ENCODE peak calls at places on chromosomes 1 and 21, in ten cellular contexts. P is HCT116, H is ovary, Y is transverse colon, S is body of pancreas, K is GM12891, F is tibial nerve, I is A549, Q is lower leg skin, O is endothelial cell of umbilical vein. B is an unnamed sample.

GRCh38 chr1:214364335-214364734 is 83.4 kb downstream of the SMYD2 start:
- DNase-seq in P (no peak), H (no peak), Y (no peak), S (no peak), K (no peak), F (no peak), I (no peak), Q (no peak), O (no peak), B (no peak)

GRCh38 chr21:37516998-37517397 is 150.4 kb downstream of the DYRK1A start:
- DNase-seq in P (no peak), H (no peak), Y (no peak), S (no peak), K (no peak), F (no peak), I (no peak), Q (no peak), O (no peak), B (no peak)

GRCh38 chr1:150847499-150848060 is 28.8 kb downstream of the ARNT start:
- DNase-seq in P (no peak), H (no peak), Y (no peak), S (no peak), K (no peak), F (no peak), I (no peak), Q (no peak), O (no peak), B (no peak)

GRCh38 chr1:223143760-223144248 is 756 bp upstream of the TLR5 start:
- DNase-seq in P (no peak), H (peak; percentile 83), Y (peak; percentile 69), S (peak; percentile 52), K (no peak), F (no peak), I (no peak), Q (peak; percentile 82), O (no peak), B (peak; percentile 5)

GRCh38 chr1:204417231-204417997 is 5.8 kb upstream of the PPP1R15B start:
- DNase-seq in P (peak; percentile 83), H (no peak), Y (peak; percentile 69), S (peak; percentile 93), K (no peak), F (no peak), I (peak; percentile 94), Q (peak; percentile 91), O (peak; percentile 95), B (peak; percentile 85)

GRCh38 chr1:214658785-214659184 is 55.8 kb downstream of the CENPF start:
- DNase-seq in P (no peak), H (no peak), Y (no peak), S (peak; percentile 3), K (no peak), F (no peak), I (no peak), Q (no peak), O (peak; percentile 20), B (no peak)

GRCh38 chr1:241716915-241717651 is 65.0 kb downstream of the WDR64 start:
- DNase-seq in P (no peak), H (no peak), Y (no peak), S (no peak), K (no peak), F (no peak), I (no peak), Q (no peak), O (no peak), B (no peak)

GRCh38 chr1:165712764-165713163 is 14.4 kb upstream of the ALDH9A1 start:
- DNase-seq in P (no peak), H (no peak), Y (no peak), S (no peak), K (no peak), F (no peak), I (no peak), Q (no peak), O (no peak), B (no peak)

GRCh38 chr21:40146201-40146890 is 279.1 kb downstream of the PCP4 start:
- DNase-seq in P (no peak), H (no peak), Y (no peak), S (no peak), K (no peak), F (no peak), I (no peak), Q (peak; percentile 37), O (no peak), B (no peak)

GRCh38 chr1:27392096-27392777 is at the start of gene GPR3:
- DNase-seq in P (peak; percentile 84), H (peak; percentile 95), Y (peak; percentile 93), S (peak; percentile 90), K (peak; percentile 95), F (peak; percentile 82), I (peak; percentile 81), Q (peak; percentile 98), O (peak; percentile 93), B (peak; percentile 96)

GRCh38 chr1:9717193-9718005 is 65.9 kb downstream of the PIK3CD start:
- DNase-seq in P (no peak), H (peak; percentile 81), Y (peak; percentile 82), S (peak; percentile 67), K (peak; percentile 94), F (peak; percentile 48), I (no peak), Q (peak; percentile 94), O (peak; percentile 58), B (peak; percentile 64)

GRCh38 chr1:54583868-54584267 is 35.8 kb downstream of the ACOT11 start:
- DNase-seq in P (no peak), H (no peak), Y (no peak), S (no peak), K (no peak), F (no peak), I (no peak), Q (no peak), O (no peak), B (no peak)

GRCh38 chr1:198463709-198464108 is 76.8 kb downstream of the ATP6V1G3 start:
- DNase-seq in P (no peak), H (no peak), Y (no peak), S (no peak), K (no peak), F (no peak), I (no peak), Q (no peak), O (no peak), B (no peak)

GRCh38 chr1:174911626-174912025 is 88.1 kb upstream of the CACYBP start:
- DNase-seq in P (no peak), H (no peak), Y (no peak), S (no peak), K (no peak), F (no peak), I (no peak), Q (no peak), O (no peak), B (no peak)

GRCh38 chr1:156694563-156694962 is 10.8 kb downstream of the CRABP2 start:
- DNase-seq in P (no peak), H (no peak), Y (no peak), S (no peak), K (no peak), F (no peak), I (no peak), Q (no peak), O (no peak), B (no peak)

GRCh38 chr1:192476802-192477298 is 98.7 kb upstream of the RGS1 start:
- DNase-seq in P (no peak), H (no peak), Y (no peak), S (peak; percentile 34), K (no peak), F (no peak), I (no peak), Q (no peak), O (peak; percentile 49), B (peak; percentile 67)

GRCh38 chr1:45266151-45266801 is 59.9 kb upstream of the ZSWIM5 start:
- DNase-seq in P (no peak), H (peak; percentile 90), Y (peak; percentile 45), S (peak; percentile 78), K (no peak), F (peak; percentile 20), I (no peak), Q (no peak), O (peak; percentile 97), B (peak; percentile 18)

GRCh38 chr1:85465099-85465790 is at the start of gene DDAH1:
- DNase-seq in P (peak; percentile 23), H (peak; percentile 72), Y (peak; percentile 71), S (peak; percentile 85), K (peak; percentile 37), F (no peak), I (peak; percentile 46), Q (peak; percentile 89), O (peak; percentile 59), B (peak; percentile 22)
- TF ChIP-seq POLR2A in P (no peak), H (no peak), Y (no peak), S (no peak), K (no peak), F (no peak), I (no peak), Q (no peak), O (peak; percentile 59), B (no peak)

GRCh38 chr1:111139956-111140679 is at the start of the genes CEPT1 and DRAM2:
- DNase-seq in P (peak; percentile 90), H (peak; percentile 95), Y (peak; percentile 96), S (peak; percentile 98), K (peak; percentile 78), F (peak; percentile 91), I (peak; percentile 71), Q (peak; percentile 97), O (peak; percentile 95), B (peak; percentile 97)
- TF ChIP-seq POLR2A in P (peak; percentile 94), H (peak; percentile 31), Y (peak; percentile 79), S (peak; percentile 45), K (peak; percentile 82), F (no peak), I (peak; percentile 60), Q (no peak), O (peak; percentile 89), B (peak; percentile 88)

GRCh38 chr21:46458315-46459023 is at the start of gene DIP2A:
- DNase-seq in P (peak; percentile 91), H (peak; percentile 96), Y (peak; percentile 96), S (peak; percentile 96), K (peak; percentile 99), F (peak; percentile 88), I (peak; percentile 95), Q (peak; percentile 98), O (peak; percentile 98), B (peak; percentile 99)
- TF ChIP-seq POLR2A in P (peak; percentile 85), H (peak; percentile 56), Y (peak; percentile 93), S (peak; percentile 53), K (peak; percentile 66), F (peak; percentile 61), I (peak; percentile 51), Q (no peak), O (peak; percentile 82), B (peak; percentile 96)

DNA sequence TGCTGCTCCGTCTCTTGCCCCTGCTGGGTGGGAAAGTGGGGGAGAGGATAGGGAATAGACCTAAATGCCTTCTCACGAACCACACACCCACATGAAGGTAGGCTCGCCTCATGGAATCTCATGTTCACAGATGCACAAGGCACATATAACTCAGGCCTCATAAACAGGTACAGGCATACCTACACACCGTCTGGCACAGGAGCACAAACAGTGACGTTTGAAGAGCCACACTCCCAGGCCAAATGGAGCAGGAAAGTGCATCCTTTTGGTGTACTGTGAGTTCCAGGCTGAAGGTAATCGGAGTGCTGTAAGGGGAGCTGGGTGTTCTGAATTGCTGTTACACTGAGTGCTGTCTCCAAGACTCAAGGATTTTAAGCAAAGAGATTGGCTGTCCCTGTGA is 13.1 kb downstream of the UTP11 start:
- DNase-seq in P (no peak), H (no peak), Y (no peak), S (no peak), K (no peak), F (no peak), I (no peak), Q (no peak), O (no peak), B (no peak)
- TF ChIP-seq POLR2A in P (no peak), H (no peak), Y (no peak), S (no peak), K (no peak), F (no peak), I (no peak), Q (no peak), O (no peak), B (no peak)

B was measured in erythroblast.